ENCODE peak calls at places on chromosomes 12 and 14, in ten cellular contexts. H is neural progenitor cell; U is psoas muscle; I is HCT116; D is endodermal cell; A is upper lobe of right lung; C is naive thymus-derived CD4-positive, alpha-beta T cell; V is HepG2; N is astrocyte; X is OCI-LY7. L is an unnamed sample.
A peak's percentile ranks its signal among the peaks of the same experiment; 100 is the strongest.

GRCh38 chr14:73718742-73719251 is 4.6 kb upstream of the PNMA1 start:
- DNase-seq in A (peak; percentile 54), D (peak; percentile 89), H (peak; percentile 86), V (no peak), I (no peak), N (no peak), C (no peak), U (no peak), X (no peak), L (no peak)

GRCh38 chr12:54306925-54307731 is 6.3 kb upstream of the NFE2 start:
- DNase-seq in D (no peak), X (no peak), I (peak; percentile 78), N (peak; percentile 23), H (no peak), A (peak; percentile 97), C (no peak), U (peak; percentile 72), V (peak; percentile 58), L (peak; percentile 99)

GRCh38 chr12:99600388-99600787 is 47.2 kb upstream of the GARIN6 start:
- DNase-seq in N (no peak), C (no peak), U (no peak), X (peak; percentile 99), A (no peak), I (no peak), V (no peak), H (peak; percentile 5), D (no peak), L (no peak)

GRCh38 chr12:10395390-10395998 is 5.7 kb upstream of the KLRK1 start:
- DNase-seq in X (peak; percentile 83), D (peak; percentile 52), I (no peak), U (peak; percentile 21), H (no peak), C (no peak), V (peak; percentile 85), N (peak; percentile 52), A (no peak), L (no peak)

GRCh38 chr12:22286569-22286968 is 47.9 kb downstream of the ST8SIA1 start:
- DNase-seq in A (no peak), I (no peak), N (peak; percentile 100), U (no peak), H (no peak), X (no peak), C (no peak), D (no peak), V (no peak), L (no peak)

GRCh38 chr12:52317443-52318052 is 3.6 kb downstream of the KRT83 start:
- DNase-seq in D (peak; percentile 28), N (no peak), V (no peak), C (no peak), A (no peak), I (no peak), X (no peak), H (no peak), U (no peak), L (peak; percentile 46)

GRCh38 chr14:53062856-53063255 is 90.3 kb downstream of the DDHD1 start:
- DNase-seq in I (no peak), H (no peak), C (no peak), D (no peak), V (no peak), N (peak; percentile 66), U (no peak), A (no peak), X (no peak), L (no peak)

GRCh38 chr12:103273645-103274044 is 222.1 kb downstream of the C12orf42 start:
- DNase-seq in A (no peak), N (no peak), V (no peak), D (no peak), U (no peak), X (no peak), C (no peak), H (no peak), I (no peak), L (no peak)

GRCh38 chr14:85273099-85273677 is 256.8 kb upstream of the FLRT2 start:
- DNase-seq in V (no peak), X (no peak), A (no peak), C (no peak), I (no peak), N (no peak), U (no peak), D (no peak), H (no peak), L (no peak)

GRCh38 chr12:11710906-11711305 is 61.4 kb downstream of the ETV6 start:
- DNase-seq in H (no peak), X (no peak), U (no peak), A (no peak), V (peak; percentile 49), D (no peak), I (no peak), C (no peak), N (no peak), L (no peak)

GRCh38 chr12:11711675-11712327 is 62.3 kb downstream of the ETV6 start:
- DNase-seq in A (no peak), C (no peak), N (peak; percentile 51), I (no peak), D (no peak), U (no peak), X (no peak), H (no peak), V (peak; percentile 72), L (no peak)

GRCh38 chr12:11707535-11707934 is 58.1 kb downstream of the ETV6 start:
- DNase-seq in A (no peak), X (no peak), D (no peak), H (no peak), N (no peak), V (no peak), C (no peak), I (no peak), U (peak; percentile 29), L (no peak)

GRCh38 chr12:11710431-11710830 is 61.0 kb downstream of the ETV6 start:
- DNase-seq in I (no peak), A (no peak), C (no peak), X (no peak), H (no peak), N (no peak), D (no peak), U (no peak), V (no peak), L (no peak)

GRCh38 chr12:11709513-11709912 is 60.0 kb downstream of the ETV6 start:
- DNase-seq in U (no peak), C (no peak), I (no peak), H (no peak), D (no peak), V (no peak), A (no peak), N (no peak), X (no peak), L (no peak)
- H3K36me3 ChIP-seq in U (no peaks in the 10 kb centered on the region), C (no peaks in the 10 kb centered on the region), I (no peaks in the 10 kb centered on the region), H (no peaks in the 10 kb centered on the region), D (no peaks in the 10 kb centered on the region), V (no peaks in the 10 kb centered on the region), A (no peaks in the 10 kb centered on the region), N (peaks cover 4% of the 10 kb centered on the region), X (peaks cover 6% of the 10 kb centered on the region), L (no peaks in the 10 kb centered on the region)

GRCh38 chr12:123772074-123772473 is 10.0 kb downstream of the DNAH10 start:
- DNase-seq in N (no peak), D (no peak), C (no peak), U (no peak), A (no peak), X (no peak), I (no peak), V (no peak), H (no peak), L (no peak)
- H3K27ac ChIP-seq in N (no peak overlapping the region), D (no peak overlapping the region), C (no peak overlapping the region), U (no peak overlapping the region), A (no peak overlapping the region), X (no peak overlapping the region), I (no peak overlapping the region), V (no peak overlapping the region), H (no peak overlapping the region), L (no peak overlapping the region)

GRCh38 chr12:120766569-120766965 is 40.9 kb downstream of the ACADS start:
- DNase-seq in D (peak; percentile 29), H (no peak), X (no peak), V (no peak), A (no peak), C (no peak), I (no peak), N (no peak), U (no peak), L (no peak)

GRCh38 chr12:120763250-120763649 is 37.6 kb downstream of the ACADS start:
- DNase-seq in D (peak; percentile 38), U (no peak), N (no peak), V (no peak), H (no peak), X (no peak), I (no peak), A (no peak), C (no peak), L (no peak)

GRCh38 chr12:120764766-120765165 is 39.1 kb downstream of the ACADS start:
- DNase-seq in X (no peak), V (no peak), H (no peak), C (no peak), I (no peak), A (no peak), N (no peak), D (peak; percentile 22), U (no peak), L (no peak)

GRCh38 chr12:120771097-120771496 is 45.5 kb downstream of the ACADS start:
- DNase-seq in U (no peak), C (no peak), A (no peak), H (peak; percentile 79), V (no peak), X (no peak), I (no peak), N (no peak), D (peak; percentile 26), L (no peak)

DNA sequence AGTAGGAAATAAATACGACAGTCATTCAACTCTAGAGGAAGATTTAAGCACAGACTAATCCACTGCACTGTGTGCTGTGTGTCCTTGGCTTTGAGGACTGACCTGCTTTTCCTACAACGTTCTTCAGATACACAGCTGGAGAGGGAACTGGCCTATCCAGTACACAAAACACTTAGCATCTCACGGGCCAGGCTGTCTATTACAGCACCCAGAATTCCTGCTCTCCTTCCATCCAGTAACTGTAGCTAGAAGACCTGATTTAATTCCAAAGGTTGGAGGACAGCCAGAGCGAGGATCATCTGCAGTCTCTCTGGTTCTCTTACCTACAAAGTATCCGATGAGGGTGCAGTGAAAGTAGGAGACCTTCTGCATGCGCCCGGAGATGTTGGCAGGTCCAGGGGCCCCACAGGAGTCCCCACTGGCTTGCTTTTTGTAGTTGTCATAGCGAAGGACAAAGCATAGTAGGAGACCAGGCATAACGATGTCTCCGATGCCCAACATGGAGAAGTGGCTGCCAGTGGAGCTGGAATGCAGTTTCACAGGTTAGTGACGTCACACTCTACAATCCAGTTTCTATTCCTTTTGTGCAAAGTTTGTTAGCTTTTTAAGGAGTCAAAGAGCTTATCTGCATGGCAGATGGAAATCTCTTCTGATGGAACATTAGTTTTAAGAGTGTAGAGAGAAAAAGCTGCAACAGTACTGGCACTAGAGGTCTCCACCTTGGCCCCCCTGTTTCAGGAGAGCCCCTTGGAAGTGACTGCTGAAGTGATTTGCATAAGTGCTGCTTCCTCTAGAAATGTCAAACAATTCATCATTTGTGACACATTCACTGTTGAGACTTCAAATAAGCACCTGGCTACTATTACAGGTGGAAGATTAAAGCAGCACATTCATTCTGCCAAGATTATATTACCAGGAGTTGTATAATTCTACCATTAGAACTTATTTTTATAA is 41.7 kb downstream of the ACADS start:
- DNase-seq in V (no peak), I (no peak), A (no peak), N (no peak), X (peak; percentile 89), U (no peak), H (no peak), C (no peak), D (peak; percentile 28), L (peak; percentile 44)
- H3K36me3 ChIP-seq in V (peaks cover 16% of the 10 kb centered on the region), I (peaks cover 13% of the 10 kb centered on the region), A (peaks cover 66% of the 10 kb centered on the region), N (peaks cover 20% of the 10 kb centered on the region), X (peaks cover 48% of the 10 kb centered on the region), U (peaks cover 83% of the 10 kb centered on the region), H (no peaks in the 10 kb centered on the region), C (peaks cover 17% of the 10 kb centered on the region), D (peaks cover 64% of the 10 kb centered on the region), L (peaks cover 71% of the 10 kb centered on the region)

GRCh38 chr14:68468437-68469207 is 324.2 kb downstream of the ZFP36L1 start:
- DNase-seq in H (no peak), N (peak; percentile 96), D (no peak), V (no peak), C (peak; percentile 37), U (no peak), A (no peak), X (no peak), I (no peak), L (no peak)
- H3K27ac ChIP-seq in H (peak overlapping the region; percentile 59), N (peak overlapping the region; percentile 22), D (no peak overlapping the region), V (no peak overlapping the region), C (no peak overlapping the region), U (no peak overlapping the region), A (peak overlapping the region; percentile 45), X (no peak overlapping the region), I (peak overlapping the region; percentile 92), L (no peak overlapping the region)

L was measured in upper lobe of left lung.